ENCODE peak calls at places on chromosomes 4 and X, in four cellular contexts. F, O, E and V are unnamed samples.

GRCh38 chr4:88567591-88567990 is 24.7 kb upstream of the HERC3 start:
- DNase-seq in F (no peak), O (no peak), E (no peak), V (no peak)

GRCh38 chrX:13029831-13030771 is 14.3 kb downstream of the FAM9C start:
- DNase-seq in F (no peak), O (no peak), E (no peak), V (no peak)

GRCh38 chrX:25534096-25534495 is 518.3 kb upstream of the ARX start:
- DNase-seq in F (no peak), O (no peak), E (no peak), V (no peak)

GRCh38 chr4:109745830-109746229 is 16.0 kb upstream of the PLA2G12A start:
- DNase-seq in F (no peak), O (no peak), E (no peak), V (no peak)

GRCh38 chr4:73815145-73815544 is 21.3 kb upstream of the CXCL6 start:
- DNase-seq in F (no peak), O (no peak), E (no peak), V (no peak)

GRCh38 chrX:20438871-20439526 is 172.3 kb upstream of the RPS6KA3 start:
- DNase-seq in F (no peak), O (no peak), E (no peak), V (no peak)

GRCh38 chrX:1484638-1485019 is 31.9 kb upstream of the ASMTL start:
- DNase-seq in F (no peak), O (no peak), E (peak), V (no peak)

GRCh38 chr4:110620352-110621327 is 2.2 kb downstream of the PITX2 start:
- DNase-seq in F (peak), O (peak), E (peak), V (peak)

GRCh38 chr4:158513246-158513645 is 8.4 kb upstream of the RXFP1 start:
- DNase-seq in F (no peak), O (no peak), E (no peak), V (no peak)

GRCh38 chr4:165048170-165048569 is 5.5 kb upstream of the TRIM75 start:
- DNase-seq in F (no peak), O (no peak), E (no peak), V (no peak)

GRCh38 chr4:69957209-69957608 is 8.3 kb downstream of the CSN2 start:
- DNase-seq in F (no peak), O (no peak), E (no peak), V (no peak)

GRCh38 chrX:38879631-38880220 is 78.5 kb downstream of the MID1IP1 start:
- DNase-seq in F (peak), O (peak), E (peak), V (no peak)

GRCh38 chrX:65034292-65034640 is 58.0 kb upstream of the ZC4H2 start:
- DNase-seq in F (no peak), O (no peak), E (no peak), V (no peak)

GRCh38 chrX:112513154-112513553 is 166.6 kb downstream of the LHFPL1 start:
- DNase-seq in F (no peak), O (no peak), E (no peak), V (no peak)

GRCh38 chr4:78666830-78667258 is 109.3 kb upstream of the BMP2K start:
- DNase-seq in F (no peak), O (no peak), E (no peak), V (no peak)
- H3K27ac ChIP-seq in F (peak), O (no peak), E (no peak), V (no peak)

GRCh38 chrX:119695535-119696050 is 2.6 kb upstream of the SEPTIN6 start:
- DNase-seq in F (no peak), O (no peak), E (peak), V (no peak)

GRCh38 chrX:119694601-119695534 is 1.9 kb upstream of the SEPTIN6 start:
- DNase-seq in F (no peak), O (no peak), E (peak), V (no peak)

GRCh38 chrX:119693032-119693995 is at the start of gene SEPTIN6:
- DNase-seq in F (peak), O (peak), E (peak), V (peak)

GRCh38 chrX:119692241-119693031 is 532 bp downstream of the SEPTIN6 start:
- DNase-seq in F (peak), O (peak), E (peak), V (no peak)

DNA sequence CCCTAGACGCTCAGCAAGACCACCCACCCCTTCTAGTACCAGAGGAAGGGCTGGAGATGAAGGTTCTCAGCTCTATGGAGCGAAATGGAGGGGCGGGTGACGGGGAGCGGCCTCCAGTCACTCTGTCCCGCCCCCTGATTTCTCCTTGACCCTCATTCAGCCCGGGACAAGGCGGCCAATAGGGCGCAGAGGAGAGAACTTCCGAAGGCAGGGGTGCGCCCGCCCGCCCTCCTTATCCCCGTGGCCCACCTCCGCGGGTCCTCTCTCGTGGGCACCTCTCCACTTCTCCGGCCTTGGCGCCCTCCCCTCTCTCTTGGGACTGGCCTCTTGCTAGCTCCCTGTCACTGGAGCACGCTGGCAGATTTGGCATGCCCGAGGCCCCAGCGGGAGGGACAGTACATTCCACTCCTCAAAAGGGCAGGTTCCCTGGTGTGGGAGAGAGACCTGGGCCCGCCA is 1.1 kb upstream of the SEPTIN6 start:
- DNase-seq in F (no peak), O (no peak), E (no peak), V (no peak)
- H3K4me3 ChIP-seq in F (peak), O (no peak), E (peak), V (no peak)

DNA sequence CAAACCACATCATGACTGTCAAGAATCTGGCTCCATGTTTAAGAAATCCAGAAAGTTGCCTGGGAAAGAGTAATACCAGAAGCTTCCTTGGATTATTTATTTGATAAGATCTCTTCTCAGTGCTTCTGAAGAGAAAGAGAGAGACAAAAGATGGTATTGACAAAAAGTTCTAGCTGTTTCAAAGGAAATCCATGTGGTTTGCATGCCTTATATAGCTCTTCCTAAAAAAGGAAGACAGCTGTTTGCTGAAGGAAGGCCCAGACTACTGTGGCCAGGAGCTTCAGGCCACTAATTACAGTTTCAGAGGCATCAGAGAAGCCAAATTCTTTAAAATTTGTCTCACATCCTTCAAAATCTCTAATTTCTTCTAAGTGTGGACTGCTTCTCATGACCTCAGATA is 565.2 kb upstream of the SLIT2 start:
- DNase-seq in F (no peak), O (no peak), E (no peak), V (no peak)
- H3K27ac ChIP-seq in F (no peak), O (no peak), E (no peak), V (no peak)

GRCh38 chrX:154367474-154368308 is 6.7 kb downstream of the FLNA start:
- DNase-seq in F (no peak), O (no peak), E (no peak), V (no peak)
- H3K4me3 ChIP-seq in F (peak), O (no peak), E (no peak), V (no peak)